ENCODE peak calls at places on chromosomes 2 and 18, in ten cellular contexts. One of them, this sample, is unnamed.

GRCh38 chr2:101431486-101431885 is 43.4 kb downstream of the RFX8 start:
- DNase-seq in heart right ventricle: no peak
- DNase-seq in neural progenitor cell: no peak
- DNase-seq in right lobe of liver: no peak
- DNase-seq in tibial artery: no peak
- DNase-seq in cardiac muscle cell: no peak
- DNase-seq in A549: no peak
- DNase-seq in left ventricle myocardium inferior: no peak
- DNase-seq in gastrocnemius medialis: no peak
- DNase-seq in OCI-LY7: no peak
- DNase-seq in this sample: no peak

GRCh38 chr2:211846031-211846400 is 692.6 kb downstream of the ERBB4 start:
- DNase-seq in heart right ventricle: no peak
- DNase-seq in neural progenitor cell: no peak
- DNase-seq in right lobe of liver: no peak
- DNase-seq in tibial artery: no peak
- DNase-seq in cardiac muscle cell: no peak
- DNase-seq in A549: no peak
- DNase-seq in left ventricle myocardium inferior: no peak
- DNase-seq in gastrocnemius medialis: no peak
- DNase-seq in OCI-LY7: no peak
- DNase-seq in this sample: no peak

GRCh38 chr2:221529177-221529942 is 42.7 kb downstream of the EPHA4 start:
- DNase-seq in heart right ventricle: peak; percentile 17
- DNase-seq in neural progenitor cell: no peak
- DNase-seq in right lobe of liver: no peak
- DNase-seq in tibial artery: no peak
- DNase-seq in cardiac muscle cell: no peak
- DNase-seq in A549: no peak
- DNase-seq in left ventricle myocardium inferior: peak; percentile 33
- DNase-seq in gastrocnemius medialis: no peak
- DNase-seq in OCI-LY7: no peak
- DNase-seq in this sample: no peak

GRCh38 chr18:79317718-79318117 is 78.0 kb upstream of the NFATC1 start:
- DNase-seq in heart right ventricle: no peak
- DNase-seq in neural progenitor cell: no peak
- DNase-seq in right lobe of liver: no peak
- DNase-seq in tibial artery: no peak
- DNase-seq in cardiac muscle cell: no peak
- DNase-seq in A549: no peak
- DNase-seq in left ventricle myocardium inferior: no peak
- DNase-seq in gastrocnemius medialis: no peak
- DNase-seq in OCI-LY7: no peak
- DNase-seq in this sample: no peak

GRCh38 chr18:69978743-69979715 is 31.4 kb upstream of the CD226 start:
- DNase-seq in heart right ventricle: no peak
- DNase-seq in neural progenitor cell: no peak
- DNase-seq in right lobe of liver: no peak
- DNase-seq in tibial artery: no peak
- DNase-seq in cardiac muscle cell: no peak
- DNase-seq in A549: no peak
- DNase-seq in left ventricle myocardium inferior: no peak
- DNase-seq in gastrocnemius medialis: no peak
- DNase-seq in OCI-LY7: no peak
- DNase-seq in this sample: no peak

GRCh38 chr18:3103576-3103975 is 90.6 kb upstream of the LPIN2 start:
- DNase-seq in heart right ventricle: no peak
- DNase-seq in neural progenitor cell: no peak
- DNase-seq in right lobe of liver: no peak
- DNase-seq in tibial artery: no peak
- DNase-seq in cardiac muscle cell: no peak
- DNase-seq in A549: no peak
- DNase-seq in left ventricle myocardium inferior: no peak
- DNase-seq in gastrocnemius medialis: no peak
- DNase-seq in OCI-LY7: no peak
- DNase-seq in this sample: no peak

GRCh38 chr18:73119574-73119973 is 251.8 kb upstream of the NETO1 start:
- DNase-seq in heart right ventricle: no peak
- DNase-seq in neural progenitor cell: no peak
- DNase-seq in right lobe of liver: no peak
- DNase-seq in tibial artery: no peak
- DNase-seq in cardiac muscle cell: no peak
- DNase-seq in A549: no peak
- DNase-seq in left ventricle myocardium inferior: no peak
- DNase-seq in gastrocnemius medialis: no peak
- DNase-seq in OCI-LY7: no peak
- DNase-seq in this sample: no peak

GRCh38 chr2:57296795-57297517 is 749.6 kb upstream of the VRK2 start:
- DNase-seq in heart right ventricle: no peak
- DNase-seq in neural progenitor cell: no peak
- DNase-seq in right lobe of liver: no peak
- DNase-seq in tibial artery: no peak
- DNase-seq in cardiac muscle cell: no peak
- DNase-seq in A549: no peak
- DNase-seq in left ventricle myocardium inferior: no peak
- DNase-seq in gastrocnemius medialis: no peak
- DNase-seq in OCI-LY7: no peak
- DNase-seq in this sample: no peak

GRCh38 chr2:120346034-120346666 is at the start of gene INHBB:
- DNase-seq in heart right ventricle: no peak
- DNase-seq in neural progenitor cell: peak; percentile 66
- DNase-seq in right lobe of liver: no peak
- DNase-seq in tibial artery: no peak
- DNase-seq in cardiac muscle cell: peak; percentile 56
- DNase-seq in A549: no peak
- DNase-seq in left ventricle myocardium inferior: no peak
- DNase-seq in gastrocnemius medialis: no peak
- DNase-seq in OCI-LY7: no peak
- DNase-seq in this sample: peak; percentile 84

DNA sequence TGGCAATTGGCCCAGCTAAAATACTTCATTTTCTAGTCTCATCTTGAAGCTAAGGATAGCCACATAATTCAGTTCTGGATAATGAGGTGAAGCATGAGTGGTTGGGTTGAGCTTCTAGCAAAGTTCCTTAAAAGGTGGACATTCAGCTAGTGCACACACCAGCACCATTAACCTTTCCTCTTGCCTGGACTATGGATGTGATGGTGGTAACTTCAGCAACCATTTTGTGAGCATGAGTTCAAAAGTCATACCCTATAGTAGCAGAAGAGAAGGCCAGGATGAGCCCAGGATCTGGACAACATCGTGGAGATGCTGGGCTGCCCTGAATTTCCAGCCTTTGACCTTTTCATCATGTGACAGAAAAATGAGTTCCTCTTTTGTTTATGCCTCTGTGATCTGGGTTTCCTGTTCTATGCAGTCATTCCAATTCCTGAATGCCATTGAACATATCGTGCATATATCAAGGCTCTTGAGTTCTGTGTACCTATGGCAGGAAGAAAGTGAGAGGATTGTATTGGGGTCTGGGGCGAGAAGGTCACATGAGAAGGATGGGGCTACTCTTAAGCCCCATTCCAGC is 68.2 kb upstream of the HAAO start:
- DNase-seq in heart right ventricle: no peak
- DNase-seq in neural progenitor cell: no peak
- DNase-seq in right lobe of liver: no peak
- DNase-seq in tibial artery: no peak
- DNase-seq in cardiac muscle cell: no peak
- DNase-seq in A549: no peak
- DNase-seq in left ventricle myocardium inferior: no peak
- DNase-seq in gastrocnemius medialis: no peak
- DNase-seq in OCI-LY7: no peak
- DNase-seq in this sample: no peak
- H3K27ac ChIP-seq in heart right ventricle: no peak overlapping the region
- H3K27ac ChIP-seq in neural progenitor cell: no peak overlapping the region
- H3K27ac ChIP-seq in right lobe of liver: no peak overlapping the region
- H3K27ac ChIP-seq in tibial artery: no peak overlapping the region
- H3K27ac ChIP-seq in cardiac muscle cell: no peak overlapping the region
- H3K27ac ChIP-seq in A549: no peak overlapping the region
- H3K27ac ChIP-seq in left ventricle myocardium inferior: peak overlapping the region; percentile 16
- H3K27ac ChIP-seq in gastrocnemius medialis: no peak overlapping the region
- H3K27ac ChIP-seq in OCI-LY7: no peak overlapping the region
- H3K27ac ChIP-seq in this sample: no peak overlapping the region

DNA sequence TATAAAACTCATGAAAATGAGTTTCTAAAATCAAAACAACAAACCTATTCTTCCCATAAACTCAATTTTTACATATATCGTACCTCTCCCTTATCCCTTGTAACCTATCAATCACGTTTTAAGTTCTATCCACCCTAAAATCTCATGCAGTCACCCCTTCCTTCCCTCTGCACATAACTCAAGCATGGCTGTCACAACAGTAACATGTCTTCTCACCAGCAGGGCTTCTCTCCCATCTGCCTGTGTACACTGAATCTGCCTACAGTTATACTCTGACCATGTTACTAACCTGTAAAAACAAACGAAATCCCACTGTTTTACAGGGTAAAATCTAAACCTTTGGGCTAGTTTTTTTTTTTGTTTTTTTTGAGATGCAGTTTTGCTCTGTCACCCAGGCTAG is 68.2 kb downstream of the MAP4K3 start:
- DNase-seq in heart right ventricle: no peak
- DNase-seq in neural progenitor cell: no peak
- DNase-seq in right lobe of liver: no peak
- DNase-seq in tibial artery: no peak
- DNase-seq in cardiac muscle cell: no peak
- DNase-seq in A549: no peak
- DNase-seq in left ventricle myocardium inferior: no peak
- DNase-seq in gastrocnemius medialis: no peak
- DNase-seq in OCI-LY7: no peak
- DNase-seq in this sample: no peak
- TF ChIP-seq CTCF in heart right ventricle: no peak
- TF ChIP-seq CTCF in neural progenitor cell: no peak
- TF ChIP-seq CTCF in right lobe of liver: no peak
- TF ChIP-seq CTCF in tibial artery: no peak
- TF ChIP-seq CTCF in cardiac muscle cell: no peak
- TF ChIP-seq CTCF in A549: no peak
- TF ChIP-seq CTCF in left ventricle myocardium inferior: no peak
- TF ChIP-seq CTCF in gastrocnemius medialis: no peak
- TF ChIP-seq CTCF in OCI-LY7: no peak
- TF ChIP-seq CTCF in this sample: no peak

GRCh38 chr2:96962567-96963203 is 23.7 kb downstream of the FAM178B start:
- DNase-seq in heart right ventricle: no peak
- DNase-seq in neural progenitor cell: no peak
- DNase-seq in right lobe of liver: no peak
- DNase-seq in tibial artery: no peak
- DNase-seq in cardiac muscle cell: no peak
- DNase-seq in A549: no peak
- DNase-seq in left ventricle myocardium inferior: no peak
- DNase-seq in gastrocnemius medialis: no peak
- DNase-seq in OCI-LY7: peak; percentile 30
- DNase-seq in this sample: peak; percentile 67

GRCh38 chr2:96960956-96961350 is 25.4 kb downstream of the FAM178B start:
- DNase-seq in heart right ventricle: no peak
- DNase-seq in neural progenitor cell: no peak
- DNase-seq in right lobe of liver: no peak
- DNase-seq in tibial artery: no peak
- DNase-seq in cardiac muscle cell: no peak
- DNase-seq in A549: no peak
- DNase-seq in left ventricle myocardium inferior: no peak
- DNase-seq in gastrocnemius medialis: no peak
- DNase-seq in OCI-LY7: no peak
- DNase-seq in this sample: no peak

GRCh38 chr2:96961551-96961950 is 24.8 kb downstream of the FAM178B start:
- DNase-seq in heart right ventricle: no peak
- DNase-seq in neural progenitor cell: no peak
- DNase-seq in right lobe of liver: no peak
- DNase-seq in tibial artery: no peak
- DNase-seq in cardiac muscle cell: no peak
- DNase-seq in A549: no peak
- DNase-seq in left ventricle myocardium inferior: no peak
- DNase-seq in gastrocnemius medialis: no peak
- DNase-seq in OCI-LY7: no peak
- DNase-seq in this sample: peak; percentile 61

GRCh38 chr2:96964221-96964905 is 22.0 kb downstream of the FAM178B start:
- DNase-seq in heart right ventricle: no peak
- DNase-seq in neural progenitor cell: no peak
- DNase-seq in right lobe of liver: no peak
- DNase-seq in tibial artery: peak; percentile 45
- DNase-seq in cardiac muscle cell: no peak
- DNase-seq in A549: no peak
- DNase-seq in left ventricle myocardium inferior: no peak
- DNase-seq in gastrocnemius medialis: no peak
- DNase-seq in OCI-LY7: no peak
- DNase-seq in this sample: peak; percentile 32

GRCh38 chr2:96963316-96963715 is 23.1 kb downstream of the FAM178B start:
- DNase-seq in heart right ventricle: no peak
- DNase-seq in neural progenitor cell: no peak
- DNase-seq in right lobe of liver: no peak
- DNase-seq in tibial artery: no peak
- DNase-seq in cardiac muscle cell: no peak
- DNase-seq in A549: no peak
- DNase-seq in left ventricle myocardium inferior: no peak
- DNase-seq in gastrocnemius medialis: no peak
- DNase-seq in OCI-LY7: no peak
- DNase-seq in this sample: peak; percentile 43
- H3K4me1 ChIP-seq in heart right ventricle: no peaks in the 10 kb centered on the region
- H3K4me1 ChIP-seq in neural progenitor cell: peaks cover 5% of the 10 kb centered on the region
- H3K4me1 ChIP-seq in right lobe of liver: no peaks in the 10 kb centered on the region
- H3K4me1 ChIP-seq in tibial artery: peaks cover 3% of the 10 kb centered on the region
- H3K4me1 ChIP-seq in cardiac muscle cell: no peaks in the 10 kb centered on the region
- H3K4me1 ChIP-seq in A549: peaks cover 4% of the 10 kb centered on the region
- H3K4me1 ChIP-seq in left ventricle myocardium inferior: peaks cover 6% of the 10 kb centered on the region
- H3K4me1 ChIP-seq in gastrocnemius medialis: no peaks in the 10 kb centered on the region
- H3K4me1 ChIP-seq in OCI-LY7: peaks cover 24% of the 10 kb centered on the region
- H3K4me1 ChIP-seq in this sample: peaks cover 27% of the 10 kb centered on the region

DNA sequence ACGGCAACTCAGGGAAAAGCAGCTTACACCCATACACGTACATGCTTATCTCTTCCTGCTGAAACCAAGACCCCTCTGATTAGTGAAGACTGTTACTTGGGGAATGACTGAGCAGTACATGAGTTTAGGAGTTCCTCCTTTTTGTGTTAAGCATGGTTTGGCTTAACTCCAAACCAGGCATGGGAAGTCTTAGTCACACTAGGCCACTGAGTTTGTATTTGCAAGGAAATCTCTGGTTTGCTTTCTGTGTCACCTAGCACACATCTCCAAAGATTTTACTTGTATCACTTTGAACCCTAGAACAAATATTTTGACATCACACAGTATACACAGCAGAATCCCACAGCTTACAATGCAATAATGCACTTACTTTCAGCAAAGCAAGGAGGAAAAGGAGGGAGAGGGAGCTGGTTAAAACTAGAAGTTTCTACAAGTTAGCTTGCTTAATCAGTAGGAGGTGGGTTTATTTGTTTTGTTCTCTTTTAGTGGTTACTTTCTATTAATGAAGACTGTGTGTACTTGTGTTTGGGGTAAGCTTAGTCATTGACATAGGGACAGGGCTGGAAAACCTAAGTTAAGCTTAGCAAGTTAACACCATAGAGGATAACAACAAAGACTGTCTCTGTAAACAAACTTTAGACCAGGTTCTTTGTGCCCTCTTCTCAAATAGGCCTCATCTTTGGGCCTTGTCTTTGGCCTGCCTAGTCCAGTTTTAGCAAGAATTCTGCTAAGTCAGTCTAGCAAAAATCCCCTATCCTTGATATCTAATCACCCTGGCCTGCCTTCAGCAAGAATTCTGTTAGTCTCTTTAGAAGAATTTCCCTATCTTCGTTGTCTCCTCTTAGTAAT is 219.4 kb downstream of the MREG start:
- DNase-seq in heart right ventricle: no peak
- DNase-seq in neural progenitor cell: no peak
- DNase-seq in right lobe of liver: no peak
- DNase-seq in tibial artery: no peak
- DNase-seq in cardiac muscle cell: no peak
- DNase-seq in A549: peak; percentile 38
- DNase-seq in left ventricle myocardium inferior: no peak
- DNase-seq in gastrocnemius medialis: no peak
- DNase-seq in OCI-LY7: no peak
- DNase-seq in this sample: no peak
- H3K27ac ChIP-seq in heart right ventricle: no peak overlapping the region
- H3K27ac ChIP-seq in neural progenitor cell: no peak overlapping the region
- H3K27ac ChIP-seq in right lobe of liver: peak overlapping the region; percentile 35
- H3K27ac ChIP-seq in tibial artery: peak overlapping the region; percentile 58
- H3K27ac ChIP-seq in cardiac muscle cell: no peak overlapping the region
- H3K27ac ChIP-seq in A549: peak overlapping the region; percentile 79
- H3K27ac ChIP-seq in left ventricle myocardium inferior: peak overlapping the region; percentile 33
- H3K27ac ChIP-seq in gastrocnemius medialis: no peak overlapping the region
- H3K27ac ChIP-seq in OCI-LY7: no peak overlapping the region
- H3K27ac ChIP-seq in this sample: no peak overlapping the region